ENCODE peak calls at places on chromosomes 13 and 19, in eight cellular contexts. R, A, X, F, O, D, G and W are unnamed samples.

GRCh38 chr13:93529961-93530360 is 303.4 kb downstream of the GPC6 start:
- DNase-seq in R (peak; percentile 12), A (no peak), X (no peak), F (no peak), O (peak; percentile 29), D (no peak), G (no peak), W (no peak)

GRCh38 chr19:38686530-38686888 is 39.1 kb downstream of the ACTN4 start:
- DNase-seq in R (no peak), A (no peak), X (no peak), F (no peak), O (no peak), D (no peak), G (peak; percentile 48), W (no peak)

GRCh38 chr13:45219938-45220375 is 19.1 kb upstream of the KCTD4 start:
- DNase-seq in R (peak; percentile 54), A (peak; percentile 92), X (no peak), F (no peak), O (peak; percentile 46), D (no peak), G (no peak), W (no peak)

GRCh38 chr13:109336730-109337129 is 449.7 kb downstream of the IRS2 start:
- DNase-seq in R (peak; percentile 73), A (peak; percentile 66), X (no peak), F (no peak), O (peak; percentile 63), D (no peak), G (no peak), W (no peak)

GRCh38 chr13:99386911-99387788 is 80.0 kb upstream of the GPR183 start:
- DNase-seq in R (peak; percentile 10), A (peak; percentile 48), X (peak; percentile 62), F (no peak), O (peak; percentile 25), D (peak; percentile 51), G (peak; percentile 91), W (peak; percentile 65)

GRCh38 chr19:4350726-4351125 is 7.4 kb downstream of the MPND start:
- DNase-seq in R (no peak), A (no peak), X (no peak), F (no peak), O (no peak), D (no peak), G (no peak), W (no peak)

GRCh38 chr19:883661-884211 is 9.3 kb downstream of the MED16 start:
- DNase-seq in R (no peak), A (no peak), X (no peak), F (no peak), O (no peak), D (no peak), G (no peak), W (no peak)

GRCh38 chr19:46023311-46023779 is 492 bp upstream of the PGLYRP1 start:
- DNase-seq in R (no peak), A (no peak), X (no peak), F (peak; percentile 17), O (no peak), D (no peak), G (no peak), W (no peak)

GRCh38 chr13:72875233-72875632 is 93.3 kb downstream of the PIBF1 start:
- DNase-seq in R (no peak), A (peak; percentile 8), X (no peak), F (no peak), O (peak; percentile 25), D (no peak), G (no peak), W (no peak)

GRCh38 chr19:912181-913079 is 589 bp downstream of the R3HDM4 start:
- DNase-seq in R (no peak), A (no peak), X (no peak), F (no peak), O (peak; percentile 42), D (no peak), G (no peak), W (peak; percentile 62)

GRCh38 chr13:29065142-29065541 is 245.0 kb downstream of the MTUS2 start:
- DNase-seq in R (no peak), A (no peak), X (no peak), F (no peak), O (no peak), D (no peak), G (no peak), W (no peak)

GRCh38 chr13:59483441-59484116 is 680.1 kb downstream of the DIAPH3 start:
- DNase-seq in R (peak; percentile 71), A (no peak), X (no peak), F (no peak), O (peak; percentile 83), D (peak; percentile 28), G (no peak), W (no peak)

GRCh38 chr19:50380137-50380536 is 3.9 kb downstream of the NR1H2 start:
- DNase-seq in R (peak; percentile 30), A (no peak), X (no peak), F (no peak), O (no peak), D (no peak), G (no peak), W (no peak)

GRCh38 chr13:108915634-108916497 is 286.5 kb downstream of the MYO16 start:
- DNase-seq in R (peak; percentile 93), A (peak; percentile 89), X (peak; percentile 51), F (peak; percentile 88), O (peak; percentile 92), D (peak; percentile 95), G (peak; percentile 80), W (peak; percentile 86)

GRCh38 chr19:10211691-10212090 is 16.9 kb upstream of the DNMT1 start:
- DNase-seq in R (no peak), A (no peak), X (no peak), F (no peak), O (no peak), D (no peak), G (no peak), W (no peak)

GRCh38 chr19:14248578-14249011 is 42.6 kb upstream of the ADGRL1 start:
- DNase-seq in R (peak; percentile 74), A (no peak), X (peak; percentile 40), F (peak; percentile 67), O (peak; percentile 91), D (peak; percentile 4), G (no peak), W (peak; percentile 62)

GRCh38 chr19:16627194-16627927 is 643 bp downstream of the MED26 start:
- DNase-seq in R (no peak), A (no peak), X (no peak), F (no peak), O (no peak), D (peak; percentile 14), G (no peak), W (peak; percentile 48)

GRCh38 chr19:29714953-29715694 is at the start of gene C19orf12:
- DNase-seq in R (peak; percentile 57), A (peak; percentile 31), X (peak; percentile 73), F (peak; percentile 66), O (peak; percentile 61), D (peak; percentile 67), G (peak; percentile 86), W (peak; percentile 82)

GRCh38 chr13:92842145-92842544 is 384.5 kb upstream of the GPC6 start:
- DNase-seq in R (peak; percentile 93), A (peak; percentile 85), X (no peak), F (no peak), O (peak; percentile 91), D (no peak), G (no peak), W (no peak)

GRCh38 chr13:57739089-57739488 is 107.5 kb downstream of the PCDH17 start:
- DNase-seq in R (no peak), A (no peak), X (no peak), F (no peak), O (no peak), D (no peak), G (no peak), W (no peak)

GRCh38 chr19:17743874-17744273 is 7.4 kb upstream of the FCHO1 start:
- DNase-seq in R (peak; percentile 60), A (peak; percentile 53), X (no peak), F (no peak), O (peak; percentile 70), D (no peak), G (no peak), W (no peak)

GRCh38 chr13:77678691-77679090 is 18.8 kb upstream of the SLAIN1 start:
- DNase-seq in R (no peak), A (peak; percentile 65), X (no peak), F (no peak), O (no peak), D (no peak), G (no peak), W (no peak)

GRCh38 chr13:47903836-47904235 is 97.2 kb downstream of the SUCLA2 start:
- DNase-seq in R (peak; percentile 52), A (peak; percentile 36), X (no peak), F (no peak), O (peak; percentile 60), D (no peak), G (no peak), W (no peak)

GRCh38 chr13:91702411-91702810 is 304.0 kb downstream of the GPC5 start:
- DNase-seq in R (no peak), A (no peak), X (no peak), F (no peak), O (no peak), D (no peak), G (no peak), W (no peak)

GRCh38 chr13:53854321-53854720 is 825.7 kb downstream of the OLFM4 start:
- DNase-seq in R (no peak), A (no peak), X (no peak), F (no peak), O (no peak), D (no peak), G (no peak), W (no peak)

GRCh38 chr19:4916292-4917082 is 7.2 kb downstream of the UHRF1 start:
- DNase-seq in R (no peak), A (no peak), X (no peak), F (no peak), O (no peak), D (no peak), G (peak; percentile 64), W (no peak)

GRCh38 chr19:1486720-1487575 is 3.2 kb downstream of the PCSK4 start:
- DNase-seq in R (no peak), A (no peak), X (no peak), F (no peak), O (no peak), D (no peak), G (no peak), W (no peak)

GRCh38 chr19:32642771-32643170 is 32.2 kb downstream of the ANKRD27 start:
- DNase-seq in R (no peak), A (no peak), X (no peak), F (no peak), O (no peak), D (no peak), G (peak; percentile 67), W (no peak)

GRCh38 chr19:19743176-19743575 is 10.3 kb upstream of the ZNF14 start:
- DNase-seq in R (no peak), A (no peak), X (no peak), F (no peak), O (no peak), D (no peak), G (no peak), W (no peak)

GRCh38 chr13:112894673-112895481 is 74.1 kb upstream of the MCF2L start:
- DNase-seq in R (no peak), A (no peak), X (no peak), F (no peak), O (no peak), D (no peak), G (no peak), W (peak; percentile 17)

GRCh38 chr19:53086949-53087348 is 16.3 kb downstream of the ZNF160 start:
- DNase-seq in R (peak; percentile 95), A (no peak), X (peak; percentile 58), F (no peak), O (peak; percentile 96), D (peak; percentile 8), G (no peak), W (peak; percentile 39)

GRCh38 chr19:28136796-28137195 is 1076.2 kb downstream of the UQCRFS1 start:
- DNase-seq in R (no peak), A (no peak), X (no peak), F (no peak), O (no peak), D (no peak), G (no peak), W (no peak)

GRCh38 chr19:10554760-10555612 is 10.8 kb downstream of the KRI1 start:
- DNase-seq in R (no peak), A (no peak), X (no peak), F (no peak), O (no peak), D (no peak), G (no peak), W (no peak)